ENCODE peak calls at places on chromosomes 7 and 10, in eight cellular contexts. U is mammary epithelial cell; A is epithelial cell of esophagus; K is esophagus squamous epithelium; L is ovary; P is AG04449; F is kidney; M is CD8-positive, alpha-beta T cell. W is an unnamed sample.

GRCh38 chr10:28291881-28292297 is 11.0 kb downstream of the MPP7 start:
- DNase-seq in M (no peak), L (no peak), F (no peak), U (peak), P (peak), A (peak), K (no peak), W (no peak)

GRCh38 chr7:11831383-11831726 is 643 bp downstream of the THSD7A start:
- DNase-seq in L (no peak), A (no peak), K (no peak), U (no peak), F (no peak), P (no peak), M (no peak), W (no peak)

GRCh38 chr10:124007773-124008145 is 85.6 kb downstream of the CHST15 start:
- DNase-seq in P (no peak), A (no peak), F (peak), L (no peak), M (no peak), K (no peak), U (no peak), W (no peak)

GRCh38 chr10:71597821-71598498 is 121.6 kb downstream of the C10orf105 start:
- DNase-seq in F (peak), A (no peak), M (no peak), U (no peak), L (peak), P (no peak), K (no peak), W (no peak)

GRCh38 chr7:84204655-84205054 is 10.1 kb upstream of the SEMA3A start:
- DNase-seq in L (no peak), M (no peak), F (no peak), A (peak), K (no peak), U (peak), P (no peak), W (no peak)

GRCh38 chr10:85548038-85548437 is 818.6 kb downstream of the GRID1 start:
- DNase-seq in K (no peak), A (peak), P (no peak), L (no peak), F (no peak), U (peak), M (no peak), W (no peak)

GRCh38 chr7:2254429-2255144 is 12.6 kb downstream of the NUDT1 start:
- DNase-seq in U (no peak), M (no peak), P (no peak), A (no peak), L (no peak), K (no peak), F (no peak), W (no peak)

GRCh38 chr10:485776-486572 is 203.5 kb downstream of the DIP2C start:
- DNase-seq in K (no peak), A (no peak), M (no peak), U (no peak), P (no peak), F (no peak), L (peak), W (no peak)

GRCh38 chr7:130933919-130934318 is 199.9 kb upstream of the KLF14 start:
- DNase-seq in A (no peak), P (no peak), F (no peak), L (no peak), K (no peak), U (no peak), M (no peak), W (no peak)

GRCh38 chr7:1125603-1125969 is 34.4 kb downstream of the ZFAND2A start:
- DNase-seq in P (no peak), K (no peak), A (no peak), U (no peak), M (no peak), F (peak), L (no peak), W (no peak)

GRCh38 chr7:151038951-151039849 is 9.1 kb upstream of the ASIC3 start:
- DNase-seq in P (no peak), U (peak), A (peak), F (peak), K (no peak), M (peak), L (peak), W (no peak)

GRCh38 chr10:52644678-52645434 is 127.7 kb downstream of the MBL2 start:
- DNase-seq in M (no peak), A (peak), K (no peak), F (no peak), P (no peak), U (peak), L (no peak), W (no peak)

GRCh38 chr7:75537731-75538130 is 45.6 kb downstream of the SPDYE5 start:
- DNase-seq in U (no peak), A (no peak), P (no peak), F (peak), L (no peak), M (no peak), K (no peak), W (no peak)

GRCh38 chr10:3778708-3779108 is 6.3 kb downstream of the KLF6 start:
- DNase-seq in M (no peak), P (no peak), A (no peak), K (no peak), F (no peak), L (no peak), U (no peak), W (no peak)

GRCh38 chr7:116859323-116859722 is 3.1 kb upstream of the CAPZA2 start:
- DNase-seq in L (no peak), U (peak), P (peak), F (no peak), M (no peak), A (peak), K (no peak), W (no peak)

GRCh38 chr10:95374597-95375209 is 83.9 kb upstream of the PDLIM1 start:
- DNase-seq in U (peak), P (no peak), M (no peak), L (peak), A (peak), F (peak), K (no peak), W (no peak)

GRCh38 chr7:143284591-143285453 is at the start of gene TMEM139:
- DNase-seq in K (no peak), U (no peak), A (peak), P (no peak), L (no peak), F (peak), M (no peak), W (no peak)

GRCh38 chr7:77426521-77427051 is 10.4 kb upstream of the GSAP start:
- DNase-seq in U (no peak), F (no peak), M (no peak), A (peak), P (no peak), K (no peak), L (no peak), W (no peak)

GRCh38 chr7:159212226-159212625 is 67.6 kb upstream of the VIPR2 start:
- DNase-seq in P (no peak), U (no peak), L (no peak), K (no peak), F (no peak), A (no peak), M (no peak), W (no peak)

GRCh38 chr7:149670288-149670687 is 103.1 kb downstream of the ZNF467 start:
- DNase-seq in U (no peak), L (no peak), A (no peak), M (no peak), P (no peak), K (no peak), F (no peak), W (peak)

GRCh38 chr7:27442446-27442845 is 199.8 kb downstream of the EVX1 start:
- DNase-seq in M (no peak), P (peak), L (no peak), A (peak), F (no peak), K (no peak), U (peak), W (no peak)

GRCh38 chr7:7352845-7353244 is 170.5 kb downstream of the C1GALT1 start:
- DNase-seq in L (no peak), U (peak), K (no peak), M (no peak), F (no peak), P (no peak), A (peak), W (no peak)

GRCh38 chr7:3204526-3204925 is 96.5 kb upstream of the SDK1 start:
- DNase-seq in A (no peak), P (no peak), L (no peak), K (no peak), F (no peak), U (no peak), M (no peak), W (no peak)

GRCh38 chr10:37701781-37702493 is 155.5 kb downstream of the ZNF248 start:
- DNase-seq in U (no peak), A (no peak), K (no peak), F (peak), P (no peak), L (no peak), M (no peak), W (no peak)

GRCh38 chr7:41470081-41470480 is 232.8 kb downstream of the INHBA start:
- DNase-seq in P (no peak), F (no peak), U (no peak), A (no peak), L (no peak), M (no peak), K (no peak), W (no peak)

GRCh38 chr7:155759740-155760430 is 52.4 kb downstream of the SHH start:
- DNase-seq in F (no peak), L (no peak), M (no peak), P (no peak), K (no peak), U (no peak), A (no peak), W (no peak)

GRCh38 chr10:99784025-99784730 is 1.7 kb downstream of the ABCC2 start:
- DNase-seq in L (no peak), M (no peak), K (no peak), F (no peak), U (peak), A (peak), P (peak), W (no peak)

GRCh38 chr7:48089415-48089975 is 430 bp downstream of the UPP1 start:
- DNase-seq in A (peak), M (peak), P (no peak), F (peak), K (peak), U (no peak), L (peak), W (no peak)

GRCh38 chr7:48088559-48089414 is at the start of gene UPP1:
- DNase-seq in U (peak), L (peak), K (peak), F (peak), A (peak), P (peak), M (peak), W (peak)

GRCh38 chr7:48087349-48087748 is 1.7 kb upstream of the UPP1 start:
- DNase-seq in A (peak), P (peak), M (no peak), L (no peak), F (no peak), K (no peak), U (peak), W (no peak)

GRCh38 chr7:48091506-48092433 is 2.7 kb downstream of the UPP1 start:
- DNase-seq in U (no peak), A (no peak), P (no peak), K (no peak), F (no peak), M (no peak), L (no peak), W (no peak)

GRCh38 chr7:48090095-48090805 is 1.2 kb downstream of the UPP1 start:
- DNase-seq in K (no peak), U (peak), F (peak), L (peak), M (no peak), A (no peak), P (no peak), W (no peak)
- H3K4me3 ChIP-seq in K (peak), U (peak), F (peak), L (peak), M (peak), A (peak), P (peak), W (no peak)

GRCh38 chr7:127250312-127251047 is 2.3 kb downstream of the GRM8 start:
- DNase-seq in L (no peak), M (no peak), K (no peak), P (no peak), A (peak), U (peak), F (no peak), W (no peak)
- H3K4me3 ChIP-seq in L (no peak), M (no peak), K (no peak), P (no peak), A (no peak), U (no peak), F (peak), W (peak)

DNA sequence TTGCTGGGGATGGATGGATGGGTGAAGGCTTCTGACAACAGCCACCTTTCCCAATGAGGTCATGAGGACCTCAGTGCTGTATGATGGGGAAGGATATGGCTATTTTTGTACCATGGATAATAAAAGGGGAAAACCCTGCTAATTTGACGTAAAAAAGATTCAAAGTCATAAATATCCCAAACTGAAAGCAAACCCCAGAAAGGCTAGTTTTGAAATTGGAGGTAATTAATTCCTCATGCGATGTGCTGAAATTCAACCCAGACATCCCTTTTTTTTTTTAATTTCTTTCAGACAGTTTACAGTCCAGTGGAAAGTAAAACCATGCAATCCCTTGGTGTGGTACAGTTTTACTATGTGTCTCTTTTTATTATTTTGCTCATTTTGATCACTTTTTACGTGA is 254.5 kb upstream of the BMPER start:
- DNase-seq in L (no peak), P (no peak), K (no peak), M (no peak), F (no peak), U (no peak), A (no peak), W (no peak)
- H3K4me3 ChIP-seq in L (no peak), P (no peak), K (no peak), M (no peak), F (no peak), U (no peak), A (no peak), W (no peak)

GRCh38 chr7:25852995-25853713 is 298.8 kb upstream of the NFE2L3 start:
- DNase-seq in K (no peak), U (no peak), A (no peak), M (no peak), P (no peak), F (no peak), L (no peak), W (no peak)
- H3K4me3 ChIP-seq in K (no peak), U (no peak), A (no peak), M (no peak), P (no peak), F (no peak), L (peak), W (no peak)

GRCh38 chr7:147540743-147541142 is 1049.8 kb upstream of the C7orf33 start:
- DNase-seq in M (no peak), F (no peak), P (no peak), A (no peak), U (no peak), L (no peak), K (no peak), W (no peak)
- H3K4me3 ChIP-seq in M (no peak), F (no peak), P (no peak), A (no peak), U (no peak), L (no peak), K (no peak), W (no peak)

GRCh38 chr10:63236113-63236935 is 103.2 kb downstream of the NRBF2 start:
- DNase-seq in F (no peak), A (peak), U (peak), P (peak), K (no peak), L (no peak), M (no peak), W (no peak)
- H3K4me3 ChIP-seq in F (no peak), A (no peak), U (peak), P (no peak), K (no peak), L (no peak), M (no peak), W (no peak)